ENCODE peak calls at places on chromosomes 5 and 9, in ten cellular contexts. M is HepG2; S is OCI-LY7; W is heart right ventricle; Z is K562; V is mesenchymal stem cell; T is psoas muscle; G is pancreas; F is effector memory CD4-positive, alpha-beta T cell; O is adipocyte. L is an unnamed sample.
A peak's percentile ranks its signal among the peaks of the same experiment; 100 is the strongest.

GRCh38 chr5:76104027-76104426 is 20.8 kb downstream of the SV2C start:
- DNase-seq in M (peak; percentile 11), S (peak; percentile 20), W (no peak), Z (peak; percentile 27), V (peak; percentile 22), T (no peak), G (peak; percentile 43), F (no peak), O (peak; percentile 23), L (no peak)

GRCh38 chr5:179778591-179778990 is 15.2 kb upstream of the LTC4S start:
- DNase-seq in M (no peak), S (no peak), W (no peak), Z (no peak), V (no peak), T (no peak), G (no peak), F (no peak), O (no peak), L (no peak)

GRCh38 chr5:143224672-143225071 is 178.8 kb downstream of the NR3C1 start:
- DNase-seq in M (no peak), S (no peak), W (no peak), Z (peak; percentile 43), V (no peak), T (no peak), G (no peak), F (no peak), O (no peak), L (no peak)

GRCh38 chr5:171681667-171682066 is 104.0 kb upstream of the SMIM23 start:
- DNase-seq in M (no peak), S (no peak), W (no peak), Z (no peak), V (no peak), T (no peak), G (no peak), F (no peak), O (no peak), L (no peak)

GRCh38 chr5:163444526-163444925 is 7.1 kb downstream of the CCNG1 start:
- DNase-seq in M (no peak), S (no peak), W (no peak), Z (no peak), V (no peak), T (no peak), G (no peak), F (no peak), O (no peak), L (no peak)

GRCh38 chr5:139817970-139818369 is 22.4 kb downstream of the PSD2 start:
- DNase-seq in M (no peak), S (no peak), W (no peak), Z (no peak), V (no peak), T (no peak), G (no peak), F (no peak), O (no peak), L (no peak)

GRCh38 chr9:37966443-37967271 is 62.7 kb upstream of the SLC25A51 start:
- DNase-seq in M (peak; percentile 52), S (no peak), W (no peak), Z (no peak), V (peak; percentile 60), T (no peak), G (no peak), F (no peak), O (no peak), L (no peak)

GRCh38 chr5:96638566-96638965 is 23.6 kb upstream of the CAST start:
- DNase-seq in M (no peak), S (no peak), W (no peak), Z (no peak), V (no peak), T (no peak), G (no peak), F (no peak), O (peak; percentile 63), L (no peak)

GRCh38 chr9:127074561-127075548 is 47.6 kb downstream of the ANGPTL2 start:
- DNase-seq in M (no peak), S (peak; percentile 5), W (peak; percentile 58), Z (no peak), V (no peak), T (no peak), G (no peak), F (no peak), O (no peak), L (no peak)

GRCh38 chr5:45037927-45038326 is 229.2 kb downstream of the MRPS30 start:
- DNase-seq in M (no peak), S (no peak), W (no peak), Z (no peak), V (no peak), T (no peak), G (no peak), F (no peak), O (no peak), L (no peak)

GRCh38 chr9:134640491-134641172 is 971 bp upstream of the COL5A1 start:
- DNase-seq in M (no peak), S (no peak), W (no peak), Z (no peak), V (no peak), T (no peak), G (no peak), F (no peak), O (no peak), L (no peak)

DNA sequence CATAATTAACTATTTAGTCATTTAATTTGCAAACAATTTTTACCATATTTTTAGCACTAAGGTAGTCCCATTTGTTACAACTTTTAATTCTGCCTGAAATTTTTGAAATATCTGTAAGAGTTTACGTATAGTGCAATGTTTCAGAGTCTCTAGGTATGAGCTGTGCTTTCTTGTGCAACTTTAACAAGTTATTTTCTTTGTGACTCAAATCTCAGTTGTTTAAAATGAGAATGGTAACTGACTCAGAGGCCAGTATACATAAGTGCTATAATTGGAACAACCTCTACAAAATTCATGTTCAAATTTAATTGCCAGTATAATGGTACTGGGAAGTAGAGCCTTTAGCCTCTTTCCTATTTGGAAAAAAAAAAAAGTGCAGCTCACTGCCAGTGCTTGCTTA is 14.2 kb upstream of the ZNF883 start:
- DNase-seq in M (no peak), S (no peak), W (no peak), Z (no peak), V (no peak), T (no peak), G (no peak), F (no peak), O (no peak), L (no peak)
- H3K9me3 ChIP-seq in M (peaks cover 57% of the 10 kb centered on the region), S (no peaks in the 10 kb centered on the region), W (peaks cover 84% of the 10 kb centered on the region), Z (no peaks in the 10 kb centered on the region), V (peaks cover 83% of the 10 kb centered on the region), T (peaks cover 26% of the 10 kb centered on the region), G (no peaks in the 10 kb centered on the region), F (peaks cover 5% of the 10 kb centered on the region), O (peaks cover 82% of the 10 kb centered on the region), L (no peaks in the 10 kb centered on the region)

GRCh38 chr9:68523367-68523936 is 17.2 kb downstream of the TMEM252 start:
- DNase-seq in M (no peak), S (no peak), W (no peak), Z (no peak), V (no peak), T (no peak), G (no peak), F (no peak), O (no peak), L (no peak)
- H3K4me3 ChIP-seq in M (no peak overlapping the region), S (no peak overlapping the region), W (no peak overlapping the region), Z (no peak overlapping the region), V (no peak overlapping the region), T (no peak overlapping the region), G (no peak overlapping the region), F (no peak overlapping the region), O (no peak overlapping the region), L (no peak overlapping the region)

DNA sequence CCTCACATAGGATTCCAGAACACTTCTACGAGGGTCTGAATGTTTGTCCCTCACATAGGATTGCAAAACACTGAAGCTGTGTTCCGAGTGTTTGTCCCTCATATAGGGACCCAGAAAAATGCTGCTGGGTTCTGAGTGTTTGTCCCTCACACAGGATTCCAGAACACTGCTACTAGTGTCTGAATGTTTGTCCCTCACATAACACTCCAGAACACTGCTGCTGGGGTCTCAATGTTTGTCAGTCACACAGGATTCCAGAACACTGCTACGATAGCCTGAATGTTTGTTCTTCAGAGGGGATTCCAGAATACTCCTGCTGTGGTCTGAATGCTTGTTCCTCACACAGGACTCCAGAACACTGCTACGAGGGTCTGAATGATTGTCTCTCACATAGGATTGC is 218.7 kb downstream of the FOXD4L6 start:
- DNase-seq in M (no peak), S (no peak), W (no peak), Z (no peak), V (no peak), T (no peak), G (no peak), F (no peak), O (no peak), L (no peak)
- H3K9me3 ChIP-seq in M (peaks cover 54% of the 10 kb centered on the region), S (no peaks in the 10 kb centered on the region), W (peaks cover 100% of the 10 kb centered on the region), Z (peaks cover 1% of the 10 kb centered on the region), V (peaks cover 95% of the 10 kb centered on the region), T (peaks cover 91% of the 10 kb centered on the region), G (peaks cover 11% of the 10 kb centered on the region), F (peaks cover 59% of the 10 kb centered on the region), O (peaks cover 77% of the 10 kb centered on the region), L (peaks cover 14% of the 10 kb centered on the region)

GRCh38 chr9:124665391-124666058 is 105.6 kb downstream of the NR6A1 start:
- DNase-seq in M (peak; percentile 88), S (no peak), W (no peak), Z (no peak), V (peak; percentile 64), T (no peak), G (no peak), F (no peak), O (no peak), L (peak; percentile 31)
- H3K4me3 ChIP-seq in M (peak overlapping the region; percentile 20), S (no peak overlapping the region), W (no peak overlapping the region), Z (no peak overlapping the region), V (no peak overlapping the region), T (no peak overlapping the region), G (no peak overlapping the region), F (no peak overlapping the region), O (no peak overlapping the region), L (no peak overlapping the region)

GRCh38 chr9:71878327-71879274 is 32.4 kb downstream of the ABHD17B start:
- DNase-seq in M (no peak), S (no peak), W (no peak), Z (no peak), V (no peak), T (no peak), G (no peak), F (no peak), O (no peak), L (no peak)
- H3K9me3 ChIP-seq in M (peaks cover 11% of the 10 kb centered on the region), S (peaks cover 71% of the 10 kb centered on the region), W (peaks cover 61% of the 10 kb centered on the region), Z (peaks cover 5% of the 10 kb centered on the region), V (peaks cover 65% of the 10 kb centered on the region), T (peaks cover 13% of the 10 kb centered on the region), G (no peaks in the 10 kb centered on the region), F (peaks cover 16% of the 10 kb centered on the region), O (peaks cover 39% of the 10 kb centered on the region), L (peaks cover 3% of the 10 kb centered on the region)

GRCh38 chr9:91150273-91151013 is 211.3 kb downstream of the AUH start:
- DNase-seq in M (no peak), S (no peak), W (no peak), Z (no peak), V (no peak), T (no peak), G (no peak), F (no peak), O (no peak), L (no peak)
- H3K4me3 ChIP-seq in M (no peak overlapping the region), S (no peak overlapping the region), W (no peak overlapping the region), Z (no peak overlapping the region), V (no peak overlapping the region), T (no peak overlapping the region), G (no peak overlapping the region), F (no peak overlapping the region), O (no peak overlapping the region), L (no peak overlapping the region)

L was measured in SJSA1.